ENCODE peak calls at places on chromosome 16, in four cellular contexts. E is upper lobe of right lung, X is hepatocyte, H is tibial nerve. U is an unnamed sample.

GRCh38 chr16:89090182-89090630 is 3.4 kb upstream of the ACSF3 start:
- DNase-seq in H (no peak), X (no peak), E (no peak), U (no peak)

GRCh38 chr16:6695666-6696065 is 637.0 kb upstream of the RBFOX1 start:
- DNase-seq in X (no peak), H (no peak), E (no peak), U (no peak)

GRCh38 chr16:57600048-57600835 is 28.2 kb upstream of the ADGRG1 start:
- DNase-seq in E (peak), X (peak), H (no peak), U (no peak)

GRCh38 chr16:58086381-58087208 is 42.6 kb downstream of the CFAP20 start:
- DNase-seq in X (no peak), E (no peak), H (no peak), U (no peak)

GRCh38 chr16:58454178-58454577 is 45.8 kb upstream of the NDRG4 start:
- DNase-seq in H (no peak), X (no peak), E (no peak), U (no peak)

GRCh38 chr16:77317059-77317458 is 117.8 kb downstream of the ADAMTS18 start:
- DNase-seq in E (no peak), X (no peak), H (no peak), U (no peak)

GRCh38 chr16:11497329-11497805 is 89.4 kb downstream of the LITAF start:
- DNase-seq in H (peak), X (peak), E (peak), U (no peak)

GRCh38 chr16:81350306-81350615 is 35.5 kb downstream of the GAN start:
- DNase-seq in X (no peak), H (no peak), E (no peak), U (no peak)

GRCh38 chr16:11254913-11255736 is 879 bp downstream of the SOCS1 start:
- DNase-seq in E (peak), H (no peak), X (peak), U (no peak)

GRCh38 chr16:53080345-53081031 is 25.7 kb downstream of the CHD9 start:
- DNase-seq in E (no peak), X (peak), H (peak), U (no peak)

GRCh38 chr16:50202926-50203624 is 50.0 kb downstream of the TENT4B start:
- DNase-seq in H (peak), E (no peak), X (peak), U (peak)

DNA sequence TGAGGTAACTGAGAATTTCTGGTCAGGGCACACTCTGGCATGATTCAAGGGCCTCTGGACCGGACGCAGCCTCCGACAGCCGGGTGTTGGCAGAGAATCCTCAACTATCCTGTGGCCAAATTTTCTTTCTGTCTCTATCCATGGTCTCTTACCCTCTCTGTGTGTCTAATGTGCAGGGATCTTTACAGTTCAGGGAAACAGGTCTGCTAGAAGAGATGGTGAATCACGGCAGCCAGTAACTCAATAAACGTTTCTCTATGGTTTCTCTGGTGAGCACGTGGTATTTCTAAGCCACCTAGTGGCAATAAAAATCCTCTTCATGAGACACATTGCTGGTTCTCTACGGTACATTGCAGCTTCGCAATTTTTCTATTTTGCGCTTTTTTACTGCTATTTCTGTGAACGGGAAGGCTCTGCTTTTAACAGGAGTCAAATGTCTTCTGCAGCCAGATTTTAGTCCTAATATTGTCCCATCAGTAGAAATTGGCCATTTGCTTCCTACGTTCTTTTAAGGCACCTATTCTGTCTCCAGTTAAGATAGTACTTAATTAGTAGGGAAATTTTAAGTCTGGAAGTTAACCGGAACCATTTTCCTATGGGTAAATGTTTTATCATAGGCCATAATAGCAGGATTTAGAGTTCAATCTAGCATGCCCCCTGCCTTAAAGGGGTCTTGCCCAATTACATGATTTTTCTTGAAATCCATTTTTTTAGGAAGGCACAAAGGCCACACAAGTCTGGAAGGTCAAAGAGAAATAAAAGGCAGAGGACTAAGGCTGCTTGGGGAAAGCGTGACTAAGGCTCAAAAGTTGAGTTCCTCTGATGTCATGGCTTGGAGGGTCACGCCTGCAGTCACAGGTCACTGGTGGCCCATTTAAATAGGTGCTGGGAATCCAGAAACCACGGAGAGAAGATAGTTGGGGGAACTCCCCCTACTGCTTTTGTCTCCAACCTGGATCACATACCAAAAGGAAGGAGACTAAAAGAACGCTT is 31.5 kb downstream of the QPRT start:
- DNase-seq in H (peak), X (peak), E (peak), U (peak)
- H3K4me3 ChIP-seq in H (no peak), X (no peak), E (no peak), U (no peak)

DNA sequence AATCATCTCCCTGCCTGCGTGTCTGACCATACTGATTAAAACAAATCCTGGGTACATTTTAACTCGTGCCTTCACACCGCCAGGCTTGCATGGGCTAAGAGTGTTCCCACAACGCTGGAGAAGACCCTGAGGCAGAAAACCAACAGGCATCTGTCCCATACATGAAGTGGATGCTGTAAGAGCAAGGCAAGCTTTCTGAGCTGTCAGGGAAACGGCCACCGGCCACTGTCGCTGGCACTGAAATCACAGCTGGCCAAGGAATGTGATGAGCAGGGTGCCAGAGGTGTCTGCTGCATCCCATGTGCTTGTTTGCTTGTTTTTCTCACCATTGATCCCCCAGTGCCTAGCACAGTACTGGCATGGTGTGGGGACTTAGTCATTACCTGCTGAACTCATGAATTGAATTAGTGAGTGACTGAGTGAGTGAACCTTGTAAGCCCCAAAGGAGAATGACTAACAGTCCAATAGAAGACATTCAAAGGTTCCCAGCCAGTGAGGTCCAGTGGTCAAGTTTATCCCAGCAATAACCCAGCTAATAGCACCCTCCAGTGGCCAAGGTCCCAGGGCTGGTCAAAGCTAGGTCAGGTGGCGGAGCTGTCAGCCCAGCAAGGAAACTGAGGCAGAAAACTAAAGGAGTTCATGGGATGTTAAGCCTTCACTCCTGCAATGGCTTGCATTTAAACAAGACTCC is 92.7 kb upstream of the CDH5 start:
- DNase-seq in X (peak), E (no peak), H (peak), U (no peak)
- TF ChIP-seq CTCF in X (no peak), E (no peak), H (peak), U (peak)

GRCh38 chr16:3920206-3920605 is 39.7 kb upstream of the CREBBP start:
- DNase-seq in X (no peak), H (no peak), E (no peak), U (no peak)

GRCh38 chr16:3924763-3925162 is 44.2 kb upstream of the CREBBP start:
- DNase-seq in X (no peak), H (no peak), E (no peak), U (no peak)

GRCh38 chr16:3919413-3919812 is 38.9 kb upstream of the CREBBP start:
- DNase-seq in X (no peak), H (no peak), E (no peak), U (no peak)

DNA sequence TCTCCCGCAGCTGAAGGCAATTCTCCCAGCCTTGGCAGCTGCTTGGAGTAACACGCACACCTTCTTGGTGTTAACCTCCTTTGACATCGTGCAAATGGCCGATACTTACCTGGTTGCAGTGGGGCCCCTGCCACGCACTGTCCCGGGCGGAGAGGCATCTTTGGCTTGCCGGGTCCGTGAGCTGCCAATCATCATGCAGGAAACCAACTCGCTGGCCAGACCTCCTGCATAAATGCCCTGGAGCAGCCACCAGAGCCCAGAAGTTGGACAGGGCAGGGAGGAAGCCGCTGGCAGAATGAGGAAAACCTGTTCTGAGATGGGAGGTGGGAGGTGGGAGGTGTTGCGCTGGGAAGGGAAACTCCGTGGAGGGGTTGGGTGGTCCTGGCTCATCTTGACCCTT is 41.7 kb upstream of the CREBBP start:
- DNase-seq in X (no peak), E (peak), H (no peak), U (no peak)
- H3K4me3 ChIP-seq in X (no peak), E (no peak), H (no peak), U (no peak)

GRCh38 chr16:25374556-25374955 is 116.9 kb upstream of the ZKSCAN2 start:
- DNase-seq in H (no peak), X (no peak), E (no peak), U (no peak)

GRCh38 chr16:25371342-25371741 is 113.7 kb upstream of the ZKSCAN2 start:
- DNase-seq in E (no peak), X (no peak), H (no peak), U (no peak)

GRCh38 chr16:25367773-25368172 is 110.1 kb upstream of the ZKSCAN2 start:
- DNase-seq in E (no peak), H (no peak), X (no peak), U (no peak)

DNA sequence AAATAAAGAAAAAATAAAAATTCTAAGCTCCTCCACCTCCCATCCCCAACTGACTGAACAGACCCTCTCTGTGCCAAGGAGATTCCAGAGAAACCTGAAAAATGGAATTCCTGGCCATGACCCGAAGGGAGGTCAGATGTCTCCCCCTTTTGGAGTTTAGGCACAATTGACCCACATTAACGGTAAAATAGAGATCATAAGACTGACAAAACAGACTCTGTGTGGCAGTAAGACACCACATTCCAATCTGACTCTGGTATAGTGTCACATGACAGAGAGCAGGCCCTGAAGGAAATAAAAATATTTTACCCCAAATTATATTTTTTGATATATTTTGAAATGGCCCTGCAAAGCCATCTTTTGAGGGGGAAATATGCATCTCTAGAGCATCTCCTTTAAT is 115.1 kb upstream of the ZKSCAN2 start:
- DNase-seq in E (no peak), H (no peak), X (no peak), U (no peak)
- TF ChIP-seq CTCF in E (no peak), H (no peak), X (no peak), U (no peak)

DNA sequence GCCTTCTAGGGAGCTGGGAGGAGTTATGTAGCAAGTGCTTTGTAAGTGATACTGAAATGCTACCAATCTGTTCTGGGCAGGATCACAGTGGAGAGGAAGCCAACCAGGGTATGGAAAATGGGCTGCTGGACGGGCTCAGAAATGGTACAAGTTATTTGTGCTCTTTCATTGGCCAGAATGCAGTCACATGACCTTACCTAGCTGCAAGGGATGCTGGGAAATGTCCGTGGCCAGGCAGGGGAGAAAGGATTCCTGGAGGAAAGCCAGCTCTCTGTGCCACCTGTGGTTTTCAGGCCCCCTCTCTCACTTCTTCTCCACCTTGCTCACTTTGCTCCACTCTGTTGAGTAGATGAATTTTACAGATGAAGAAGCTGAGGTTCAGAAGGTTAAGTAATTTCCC is 4.8 kb downstream of the EEF2K start:
- DNase-seq in H (no peak), X (no peak), E (no peak), U (no peak)
- H3K4me3 ChIP-seq in H (no peak), X (no peak), E (no peak), U (no peak)

DNA sequence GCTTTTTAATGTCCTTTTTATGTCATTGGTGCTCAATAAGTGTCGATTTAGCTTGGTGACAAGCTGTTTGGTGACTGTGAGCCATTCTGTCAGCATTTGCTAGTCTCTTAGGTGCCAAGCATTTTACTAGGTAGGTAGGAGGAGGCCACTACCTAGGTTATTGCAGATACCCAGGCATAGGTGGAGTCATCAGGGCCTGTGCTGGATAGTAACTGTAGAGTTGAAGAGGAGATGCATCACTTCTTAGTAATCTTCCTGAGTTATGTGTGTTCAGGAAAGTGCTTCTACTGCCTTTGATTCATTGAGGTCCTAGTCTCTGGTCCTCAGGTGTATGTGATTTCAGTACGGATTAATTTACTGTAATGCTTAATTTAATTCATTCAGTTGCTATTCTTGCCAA is 17.7 kb downstream of the USP10 start:
- DNase-seq in X (no peak), E (no peak), H (no peak), U (no peak)
- TF ChIP-seq CTCF in X (no peak), E (no peak), H (no peak), U (no peak)

GRCh38 chr16:66927918-66928649 is 2.7 kb upstream of the RRAD start:
- DNase-seq in E (no peak), X (no peak), H (no peak), U (no peak)
- H3K4me3 ChIP-seq in E (no peak), X (no peak), H (no peak), U (no peak)

DNA sequence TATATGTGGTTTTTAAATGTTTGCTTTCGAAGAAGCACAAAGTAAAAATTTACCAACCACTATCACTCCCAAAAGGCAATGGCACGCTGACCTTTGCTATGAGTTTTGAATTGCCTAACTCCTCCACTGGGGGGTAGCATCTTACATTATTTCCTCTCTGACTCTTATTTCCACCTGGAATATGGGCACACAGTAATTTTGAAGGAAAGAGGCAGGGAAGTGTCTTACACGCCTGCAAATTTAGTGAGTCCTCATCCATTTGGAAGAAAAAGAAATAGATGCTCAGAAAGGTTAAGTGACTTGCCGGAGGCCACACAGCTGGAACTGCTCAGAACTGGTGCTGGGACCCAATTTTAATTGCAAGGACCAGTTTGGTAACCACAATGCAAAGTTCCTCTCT is 29.9 kb upstream of the IRX6 start:
- DNase-seq in X (no peak), H (no peak), E (no peak), U (no peak)
- TF ChIP-seq CTCF in X (peak), H (no peak), E (no peak), U (no peak)

DNA sequence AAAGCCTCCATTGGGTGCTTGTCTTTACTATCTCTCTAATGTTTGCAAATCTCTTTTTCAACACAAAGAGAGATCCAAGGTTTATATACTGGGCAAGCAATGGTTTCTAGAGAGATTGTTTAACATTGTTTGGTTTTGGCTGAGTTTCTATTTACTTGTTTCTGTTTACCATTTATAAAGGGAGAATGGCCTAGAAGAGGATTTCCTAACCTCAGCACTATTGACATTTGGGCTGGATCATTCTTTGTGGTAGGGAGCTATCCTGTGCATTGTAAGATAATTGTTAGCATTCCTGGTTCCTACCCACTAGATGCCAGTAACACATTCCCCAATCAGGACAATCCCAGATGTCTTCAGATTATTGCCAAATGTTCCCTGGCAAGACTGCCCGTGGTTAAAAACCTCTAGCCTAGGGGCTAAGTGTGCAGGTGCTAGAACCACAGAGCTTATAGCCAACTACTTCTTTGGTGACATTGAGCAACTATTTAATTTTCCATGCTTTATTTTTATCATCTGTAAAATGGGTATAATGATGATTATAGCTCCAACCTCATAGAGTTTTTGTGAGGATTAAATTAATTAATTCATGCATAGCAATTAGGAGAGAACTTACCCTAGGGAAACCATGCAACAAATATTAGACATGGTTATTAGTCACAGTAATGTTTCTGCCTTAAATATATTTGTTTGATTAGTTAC is 413.9 kb upstream of the MAF start:
- DNase-seq in H (no peak), X (no peak), E (no peak), U (no peak)
- H3K4me3 ChIP-seq in H (no peak), X (no peak), E (no peak), U (no peak)